ENCODE peak calls at places on chromosomes 3 and 15, in five cellular contexts. Y, Z, L, Q and R are unnamed samples.

GRCh38 chr3:40309925-40310635 is 573 bp downstream of the EIF1B start:
- DNase-seq in Y (peak), Z (no peak), L (peak), Q (peak), R (peak)

GRCh38 chr3:105367406-105368213 is 901 bp downstream of the ALCAM start:
- DNase-seq in Y (peak), Z (peak), L (peak), Q (peak), R (peak)

GRCh38 chr3:126213376-126214044 is 33.1 kb upstream of the ALDH1L1 start:
- DNase-seq in Y (peak), Z (no peak), L (no peak), Q (peak), R (peak)

GRCh38 chr3:62870321-62870720 is 4.9 kb downstream of the CADPS start:
- DNase-seq in Y (no peak), Z (no peak), L (no peak), Q (no peak), R (no peak)

GRCh38 chr3:134677196-134677986 is 26.6 kb upstream of the KY start:
- DNase-seq in Y (no peak), Z (no peak), L (peak), Q (no peak), R (peak)

GRCh38 chr3:29071077-29071634 is 209.7 kb upstream of the RBMS3 start:
- DNase-seq in Y (no peak), Z (no peak), L (no peak), Q (no peak), R (no peak)

GRCh38 chr3:79329154-79329553 is 438.6 kb downstream of the ROBO1 start:
- DNase-seq in Y (no peak), Z (no peak), L (no peak), Q (no peak), R (no peak)

GRCh38 chr15:65212097-65212496 is 824 bp upstream of the CILP start:
- DNase-seq in Y (no peak), Z (no peak), L (no peak), Q (peak), R (no peak)

GRCh38 chr3:52721002-52721741 is 15.3 kb downstream of the SPCS1 start:
- DNase-seq in Y (no peak), Z (no peak), L (no peak), Q (no peak), R (no peak)

GRCh38 chr3:17187589-17188184 is 302.9 kb downstream of the PLCL2 start:
- DNase-seq in Y (no peak), Z (no peak), L (no peak), Q (no peak), R (no peak)

GRCh38 chr3:128801779-128802369 is 75.9 kb downstream of the RAB7A start:
- DNase-seq in Y (no peak), Z (no peak), L (peak), Q (no peak), R (no peak)

GRCh38 chr3:13856006-13856405 is 23.9 kb downstream of the WNT7A start:
- DNase-seq in Y (no peak), Z (peak), L (no peak), Q (no peak), R (no peak)

GRCh38 chr3:183430325-183430957 is 2.0 kb upstream of the MCF2L2 start:
- DNase-seq in Y (no peak), Z (no peak), L (no peak), Q (no peak), R (no peak)

GRCh38 chr3:132629928-132630327 is 29.7 kb downstream of the ACAD11 start:
- DNase-seq in Y (no peak), Z (no peak), L (no peak), Q (no peak), R (no peak)

DNA sequence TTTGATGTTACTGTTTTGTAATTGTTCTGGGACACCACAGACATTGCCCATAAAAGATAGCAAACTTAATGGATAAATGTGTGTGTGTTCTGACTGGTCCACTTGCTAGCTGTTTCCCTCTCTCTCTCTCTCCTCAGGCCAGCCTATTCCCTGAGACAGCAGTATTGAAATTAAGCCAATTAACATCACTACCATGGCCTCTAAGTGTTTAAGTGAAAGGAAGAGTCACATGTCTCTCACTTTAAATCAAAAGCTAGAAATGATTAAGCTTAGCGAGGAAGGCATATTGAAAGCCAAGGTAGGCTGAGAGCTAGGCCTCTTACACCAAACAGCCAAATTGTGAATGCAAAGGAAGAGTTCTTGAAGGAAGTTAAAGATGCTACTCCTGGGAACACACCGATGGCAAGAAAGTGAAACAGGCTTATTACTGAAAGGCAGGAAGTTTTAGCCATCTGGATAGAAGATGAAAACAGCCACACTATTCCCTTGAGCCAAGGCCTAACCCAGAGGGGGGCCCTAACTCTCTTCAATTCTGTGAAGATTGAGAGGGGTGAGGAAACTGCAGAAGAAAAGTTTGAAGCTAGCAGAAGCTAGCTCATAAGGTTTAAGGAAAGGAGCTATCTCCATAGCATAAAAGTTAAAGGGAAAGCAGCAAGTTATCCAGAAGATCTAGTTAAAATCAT is 295.1 kb downstream of the CHST2 start:
- DNase-seq in Y (no peak), Z (no peak), L (no peak), Q (no peak), R (no peak)
- TF ChIP-seq CTCF in Y (no peak), Z (no peak), L (no peak), Q (no peak), R (no peak)

DNA sequence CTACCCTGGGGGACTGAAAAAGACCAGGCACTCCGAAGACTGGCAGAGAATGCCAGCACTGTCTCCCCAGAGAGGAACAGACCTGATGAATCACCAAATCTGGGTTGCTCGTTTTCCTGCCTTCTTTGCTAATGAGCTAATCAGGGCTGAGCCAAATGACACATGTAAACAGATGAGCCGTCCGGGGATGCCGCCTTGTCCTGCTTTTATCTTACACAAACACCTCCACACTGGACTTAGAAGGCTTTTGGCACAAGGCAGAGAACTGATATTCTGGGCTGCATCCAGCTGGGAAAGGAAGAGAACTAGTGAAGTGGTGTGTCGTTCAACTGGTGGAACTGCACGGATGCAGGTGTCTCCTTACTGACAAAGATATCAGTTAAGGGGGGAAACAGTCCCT is 88.1 kb downstream of the MECOM start:
- DNase-seq in Y (no peak), Z (no peak), L (no peak), Q (no peak), R (no peak)
- H3K4me3 ChIP-seq in Y (no peak), Z (no peak), L (no peak), Q (no peak), R (no peak)

GRCh38 chr15:75042730-75043508 is 19.5 kb downstream of the PPCDC start:
- DNase-seq in Y (peak), Z (peak), L (peak), Q (peak), R (peak)

GRCh38 chr15:75045332-75046015 is 22.1 kb downstream of the PPCDC start:
- DNase-seq in Y (no peak), Z (no peak), L (no peak), Q (no peak), R (no peak)

GRCh38 chr15:75048394-75048793 is 25.0 kb downstream of the PPCDC start:
- DNase-seq in Y (no peak), Z (peak), L (no peak), Q (no peak), R (no peak)

GRCh38 chr15:75043509-75044257 is 20.3 kb downstream of the PPCDC start:
- DNase-seq in Y (peak), Z (peak), L (peak), Q (peak), R (peak)

GRCh38 chr15:75044258-75044878 is 21.0 kb downstream of the PPCDC start:
- DNase-seq in Y (no peak), Z (peak), L (no peak), Q (no peak), R (no peak)
- TF ChIP-seq POLR2A in Y (no peak), Z (no peak), L (no peak), Q (no peak), R (no peak)

DNA sequence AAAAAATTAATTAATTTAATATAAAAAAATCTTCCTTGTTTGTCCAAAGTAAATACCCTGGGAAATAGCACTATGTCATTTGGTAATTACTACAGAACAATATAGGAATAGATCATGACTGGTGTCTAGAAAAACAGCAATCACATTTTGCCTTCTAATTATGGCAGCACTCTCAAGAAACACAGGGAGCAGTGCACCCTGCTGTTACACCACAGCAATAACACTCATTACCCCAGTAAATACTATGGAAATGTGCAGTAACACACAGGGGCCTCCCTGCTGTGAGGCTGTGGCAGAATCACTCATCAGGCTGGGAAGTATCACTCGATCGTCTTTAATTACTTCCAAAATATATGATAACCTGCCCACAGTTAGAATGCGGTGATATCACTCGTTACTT is 646.0 kb downstream of the TUSC7 start:
- DNase-seq in Y (no peak), Z (no peak), L (peak), Q (no peak), R (peak)
- TF ChIP-seq CTCF in Y (no peak), Z (no peak), L (peak), Q (no peak), R (no peak)

GRCh38 chr15:41251411-41251810 is 20.3 kb downstream of the CHP1 start:
- DNase-seq in Y (no peak), Z (no peak), L (no peak), Q (no peak), R (no peak)
- H3K4me3 ChIP-seq in Y (no peak), Z (no peak), L (no peak), Q (no peak), R (no peak)

GRCh38 chr3:39177708-39178332 is 14.6 kb downstream of the XIRP1 start:
- DNase-seq in Y (peak), Z (peak), L (peak), Q (peak), R (peak)
- TF ChIP-seq POLR2A in Y (peak), Z (no peak), L (peak), Q (peak), R (no peak)

GRCh38 chr15:85750319-85750806 is 44.4 kb downstream of the KLHL25 start:
- DNase-seq in Y (peak), Z (peak), L (no peak), Q (peak), R (peak)

GRCh38 chr15:85749261-85750151 is 45.2 kb downstream of the KLHL25 start:
- DNase-seq in Y (peak), Z (peak), L (no peak), Q (peak), R (peak)

GRCh38 chr15:85748176-85748575 is 46.5 kb downstream of the KLHL25 start:
- DNase-seq in Y (no peak), Z (no peak), L (no peak), Q (peak), R (no peak)

GRCh38 chr15:85746641-85747040 is 48.1 kb downstream of the KLHL25 start:
- DNase-seq in Y (no peak), Z (no peak), L (no peak), Q (peak), R (no peak)

DNA sequence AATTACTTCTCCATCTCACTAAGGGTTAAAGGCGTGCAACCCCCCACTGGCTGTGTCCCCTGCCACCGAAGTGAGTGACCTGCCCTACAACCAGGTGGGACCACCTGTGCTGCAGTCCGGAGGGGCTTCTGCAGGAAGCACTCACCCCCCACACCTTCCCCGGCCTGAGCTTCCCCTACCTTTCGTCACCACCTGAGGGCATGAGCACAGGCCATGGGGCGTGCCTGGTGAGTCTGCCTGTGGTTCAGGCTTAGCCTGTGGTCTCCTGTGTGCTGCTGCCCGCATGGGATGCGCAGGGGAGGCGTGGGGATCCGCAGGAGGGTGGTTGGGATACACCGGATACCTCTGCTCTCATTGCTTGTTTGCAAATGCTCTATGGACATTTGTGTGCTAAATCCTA is 46.0 kb downstream of the KLHL25 start:
- DNase-seq in Y (peak), Z (no peak), L (no peak), Q (peak), R (no peak)
- TF ChIP-seq CTCF in Y (no peak), Z (no peak), L (no peak), Q (no peak), R (no peak)